ENCODE peak calls at places on chromosomes 6 and 20, in eight cellular contexts. R is IMR-90, F is esophagus squamous epithelium, Y is transverse colon, L is Peyer's patch, X is K562, Z is uterus, T is H1. D is an unnamed sample. For H3K36me3, the result is how much of the 10 kb centered on the place peaks cover.

GRCh38 chr6:125597411-125598253 is 151.8 kb upstream of the HEY2 start:
- DNase-seq in R (no peak), F (no peak), Y (peak), L (no peak), X (no peak), Z (no peak), T (no peak), D (peak)

GRCh38 chr6:148671952-148672351 is 74.9 kb upstream of the UST start:
- DNase-seq in R (no peak), F (no peak), Y (no peak), L (no peak), X (no peak), Z (no peak), T (no peak), D (no peak)

GRCh38 chr20:59404749-59405148 is 104.3 kb downstream of the EDN3 start:
- DNase-seq in R (no peak), F (no peak), Y (no peak), L (no peak), X (no peak), Z (no peak), T (no peak), D (peak)

GRCh38 chr6:75409928-75410327 is 83.7 kb downstream of the FILIP1 start:
- DNase-seq in R (peak), F (no peak), Y (no peak), L (no peak), X (no peak), Z (no peak), T (no peak), D (no peak)

GRCh38 chr20:56249244-56249955 is 868 bp downstream of the MC3R start:
- DNase-seq in R (no peak), F (no peak), Y (peak), L (no peak), X (peak), Z (no peak), T (peak), D (no peak)

GRCh38 chr6:110325197-110325596 is 33.0 kb downstream of the METTL24 start:
- DNase-seq in R (peak), F (no peak), Y (peak), L (no peak), X (no peak), Z (peak), T (no peak), D (peak)

GRCh38 chr6:41228616-41229015 is 467 bp downstream of the TREML4 start:
- DNase-seq in R (no peak), F (no peak), Y (no peak), L (no peak), X (no peak), Z (no peak), T (peak), D (no peak)

GRCh38 chr6:125792680-125793079 is 1.9 kb downstream of the NCOA7 start:
- DNase-seq in R (peak), F (no peak), Y (no peak), L (no peak), X (no peak), Z (no peak), T (no peak), D (no peak)

GRCh38 chr20:4470375-4470774 is 251.3 kb upstream of the PRND start:
- DNase-seq in R (peak), F (no peak), Y (no peak), L (no peak), X (no peak), Z (no peak), T (no peak), D (no peak)

GRCh38 chr20:25022680-25023079 is 30.1 kb upstream of the APMAP start:
- DNase-seq in R (no peak), F (no peak), Y (peak), L (peak), X (no peak), Z (no peak), T (no peak), D (peak)

GRCh38 chr20:46013826-46014516 is 5.3 kb downstream of the MMP9 start:
- DNase-seq in R (peak), F (no peak), Y (peak), L (peak), X (peak), Z (no peak), T (peak), D (peak)

GRCh38 chr6:33696076-33696475 is 15.4 kb downstream of the UQCC2 start:
- DNase-seq in R (no peak), F (no peak), Y (no peak), L (no peak), X (no peak), Z (no peak), T (no peak), D (no peak)

GRCh38 chr6:113967777-113968176 is 3.2 kb downstream of the HDAC2 start:
- DNase-seq in R (no peak), F (no peak), Y (no peak), L (no peak), X (no peak), Z (no peak), T (no peak), D (no peak)

GRCh38 chr6:140344149-140344913 is 969.9 kb upstream of the CITED2 start:
- DNase-seq in R (peak), F (no peak), Y (no peak), L (no peak), X (no peak), Z (no peak), T (no peak), D (no peak)

GRCh38 chr6:90978046-90978445 is 391.2 kb upstream of the MAP3K7 start:
- DNase-seq in R (no peak), F (no peak), Y (no peak), L (no peak), X (no peak), Z (no peak), T (no peak), D (no peak)

GRCh38 chr6:154909821-154910220 is 85.3 kb upstream of the TIAM2 start:
- DNase-seq in R (peak), F (no peak), Y (no peak), L (no peak), X (no peak), Z (no peak), T (no peak), D (no peak)

GRCh38 chr20:945841-946240 is 29.7 kb upstream of the ANGPT4 start:
- DNase-seq in R (no peak), F (no peak), Y (no peak), L (no peak), X (no peak), Z (no peak), T (no peak), D (no peak)

GRCh38 chr20:62587757-62588402 is 54.4 kb upstream of the SLCO4A1 start:
- DNase-seq in R (no peak), F (no peak), Y (no peak), L (no peak), X (peak), Z (no peak), T (peak), D (no peak)

GRCh38 chr6:53294611-53295010 is 54.1 kb downstream of the ELOVL5 start:
- DNase-seq in R (no peak), F (no peak), Y (no peak), L (no peak), X (no peak), Z (no peak), T (no peak), D (no peak)

GRCh38 chr6:110949679-110950285 is 8.7 kb upstream of the GTF3C6 start:
- DNase-seq in R (peak), F (no peak), Y (no peak), L (no peak), X (no peak), Z (no peak), T (no peak), D (no peak)

GRCh38 chr6:165726915-165727314 is 63.9 kb upstream of the PDE10A start:
- DNase-seq in R (no peak), F (no peak), Y (no peak), L (no peak), X (no peak), Z (no peak), T (no peak), D (no peak)

GRCh38 chr6:129432738-129433137 is 277.2 kb downstream of the ARHGAP18 start:
- DNase-seq in R (peak), F (no peak), Y (no peak), L (no peak), X (no peak), Z (no peak), T (no peak), D (no peak)

GRCh38 chr6:157885211-157885788 is 62.3 kb downstream of the SNX9 start:
- DNase-seq in R (no peak), F (no peak), Y (no peak), L (no peak), X (no peak), Z (no peak), T (no peak), D (no peak)

GRCh38 chr20:50242863-50243609 is 52.4 kb downstream of the CEBPB start:
- DNase-seq in R (no peak), F (no peak), Y (peak), L (no peak), X (no peak), Z (no peak), T (no peak), D (peak)

GRCh38 chr6:118718903-118719302 is 67.5 kb upstream of the CEP85L start:
- DNase-seq in R (no peak), F (no peak), Y (no peak), L (no peak), X (no peak), Z (no peak), T (no peak), D (no peak)

GRCh38 chr20:46930940-46931339 is 36.3 kb downstream of the EYA2 start:
- DNase-seq in R (no peak), F (no peak), Y (no peak), L (no peak), X (no peak), Z (no peak), T (no peak), D (no peak)

GRCh38 chr6:52510213-52510562 is 66.7 kb downstream of the TRAM2 start:
- DNase-seq in R (no peak), F (no peak), Y (no peak), L (no peak), X (no peak), Z (no peak), T (no peak), D (no peak)

GRCh38 chr6:50850223-50850751 is 31.6 kb downstream of the TFAP2B start:
- DNase-seq in R (no peak), F (no peak), Y (no peak), L (no peak), X (no peak), Z (no peak), T (peak), D (no peak)

GRCh38 chr6:41470341-41471063 is 75.7 kb upstream of the FOXP4 start:
- DNase-seq in R (no peak), F (no peak), Y (no peak), L (no peak), X (no peak), Z (peak), T (peak), D (peak)

GRCh38 chr6:158011478-158011920 is 29.8 kb downstream of the SYNJ2 start:
- DNase-seq in R (peak), F (no peak), Y (no peak), L (no peak), X (no peak), Z (no peak), T (no peak), D (no peak)

GRCh38 chr6:157528931-157529653 is 148.1 kb downstream of the ZDHHC14 start:
- DNase-seq in R (no peak), F (no peak), Y (no peak), L (no peak), X (peak), Z (peak), T (no peak), D (no peak)

GRCh38 chr6:135088818-135089809 is 34.5 kb upstream of the HBS1L start:
- DNase-seq in R (peak), F (no peak), Y (no peak), L (no peak), X (peak), Z (no peak), T (no peak), D (no peak)

GRCh38 chr6:119493980-119494379 is 144.4 kb upstream of the MAN1A1 start:
- DNase-seq in R (no peak), F (no peak), Y (no peak), L (no peak), X (no peak), Z (no peak), T (no peak), D (no peak)

GRCh38 chr6:109290143-109290931 is 91.9 kb downstream of the CD164 start:
- DNase-seq in R (no peak), F (no peak), Y (no peak), L (peak), X (no peak), Z (no peak), T (no peak), D (no peak)

GRCh38 chr6:35564733-35565132 is 52.0 kb upstream of the TULP1 start:
- DNase-seq in R (no peak), F (no peak), Y (no peak), L (no peak), X (no peak), Z (no peak), T (no peak), D (no peak)

DNA sequence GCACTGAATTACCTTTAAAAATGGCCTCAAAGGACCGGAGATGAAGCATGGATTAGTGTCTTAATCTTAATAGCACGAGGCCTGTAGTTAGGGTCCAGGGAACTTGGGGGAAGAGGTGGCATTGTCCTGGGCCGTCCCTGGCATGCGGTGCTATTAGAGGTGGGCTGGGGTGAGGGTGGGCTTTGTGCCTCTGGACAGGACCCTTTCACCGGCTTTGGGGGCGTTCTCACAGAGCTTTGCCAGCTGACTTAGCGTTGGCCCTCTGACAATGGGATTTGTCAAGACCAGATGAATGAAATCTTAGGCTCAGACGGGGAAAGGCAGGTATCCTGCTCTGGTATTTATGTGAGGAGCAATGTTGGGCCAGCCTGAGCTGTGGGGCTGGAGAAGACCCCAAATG is 59.6 kb downstream of the ERMARD start:
- DNase-seq in R (no peak), F (no peak), Y (no peak), L (peak), X (no peak), Z (no peak), T (no peak), D (no peak)
- TF ChIP-seq POLR2A in R (no peak), F (no peak), Y (no peak), L (no peak), X (no peak), Z (no peak), T (no peak), D (no peak)

GRCh38 chr20:52008874-52009273 is 182.7 kb downstream of the ZFP64 start:
- DNase-seq in R (no peak), F (no peak), Y (no peak), L (no peak), X (no peak), Z (no peak), T (no peak), D (no peak)

GRCh38 chr20:52003415-52003814 is 188.2 kb downstream of the ZFP64 start:
- DNase-seq in R (no peak), F (no peak), Y (no peak), L (no peak), X (no peak), Z (no peak), T (no peak), D (no peak)

GRCh38 chr20:52001999-52002666 is 189.4 kb downstream of the ZFP64 start:
- DNase-seq in R (peak), F (no peak), Y (no peak), L (no peak), X (no peak), Z (no peak), T (no peak), D (no peak)

GRCh38 chr20:52003976-52004375 is 187.6 kb downstream of the ZFP64 start:
- DNase-seq in R (no peak), F (no peak), Y (no peak), L (no peak), X (no peak), Z (no peak), T (no peak), D (no peak)

GRCh38 chr20:52004720-52005119 is 186.9 kb downstream of the ZFP64 start:
- DNase-seq in R (peak), F (no peak), Y (no peak), L (no peak), X (no peak), Z (no peak), T (no peak), D (no peak)
- H3K4me3 ChIP-seq in R (no peak), F (no peak), Y (no peak), L (no peak), X (no peak), Z (no peak), T (no peak), D (no peak)

DNA sequence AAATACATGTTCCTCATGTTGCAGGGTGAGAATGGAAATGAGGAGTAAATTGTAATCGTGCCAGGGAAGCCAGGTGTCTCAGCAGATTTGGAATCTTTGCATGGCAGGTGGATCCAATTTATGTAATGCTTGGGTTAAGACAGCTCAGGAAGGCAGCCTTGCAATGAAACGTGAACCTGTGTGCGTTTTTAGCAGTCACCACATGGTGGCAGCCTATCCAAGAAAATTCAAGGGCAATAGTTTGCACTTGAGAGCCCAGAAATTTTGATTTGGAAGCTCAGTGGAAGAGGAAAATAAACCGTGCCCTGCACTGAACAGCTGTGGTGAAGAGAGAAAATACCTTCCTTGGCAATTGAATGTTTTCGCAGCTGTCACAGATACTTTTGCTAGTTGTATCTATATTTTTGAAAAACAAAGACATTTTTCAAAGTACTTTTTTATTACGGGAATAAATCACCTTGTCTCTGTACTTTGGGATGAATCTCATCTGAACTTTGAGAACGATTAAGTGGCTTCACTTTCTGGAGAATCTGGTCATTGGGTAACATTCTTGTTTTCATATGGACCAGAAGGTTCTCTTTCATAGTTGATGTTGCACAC is 26.5 kb downstream of the MTHFD1L start:
- DNase-seq in R (peak), F (no peak), Y (peak), L (peak), X (peak), Z (peak), T (peak), D (peak)
- H3K36me3 ChIP-seq in R (under half), F (under half), Y (under half), L (under half), X (half or more), Z (under half), T (under half), D (under half)

GRCh38 chr6:43524483-43524961 is 7.6 kb downstream of the POLR1C start:
- DNase-seq in R (no peak), F (no peak), Y (no peak), L (no peak), X (no peak), Z (no peak), T (no peak), D (no peak)
- TF ChIP-seq POLR2A in R (no peak), F (no peak), Y (no peak), L (no peak), X (peak), Z (no peak), T (no peak), D (no peak)

GRCh38 chr6:74253261-74253660 is 557.3 kb downstream of the CD109 start:
- DNase-seq in R (no peak), F (no peak), Y (no peak), L (no peak), X (no peak), Z (no peak), T (no peak), D (no peak)
- H3K4me3 ChIP-seq in R (no peak), F (no peak), Y (no peak), L (no peak), X (no peak), Z (no peak), T (no peak), D (no peak)

DNA sequence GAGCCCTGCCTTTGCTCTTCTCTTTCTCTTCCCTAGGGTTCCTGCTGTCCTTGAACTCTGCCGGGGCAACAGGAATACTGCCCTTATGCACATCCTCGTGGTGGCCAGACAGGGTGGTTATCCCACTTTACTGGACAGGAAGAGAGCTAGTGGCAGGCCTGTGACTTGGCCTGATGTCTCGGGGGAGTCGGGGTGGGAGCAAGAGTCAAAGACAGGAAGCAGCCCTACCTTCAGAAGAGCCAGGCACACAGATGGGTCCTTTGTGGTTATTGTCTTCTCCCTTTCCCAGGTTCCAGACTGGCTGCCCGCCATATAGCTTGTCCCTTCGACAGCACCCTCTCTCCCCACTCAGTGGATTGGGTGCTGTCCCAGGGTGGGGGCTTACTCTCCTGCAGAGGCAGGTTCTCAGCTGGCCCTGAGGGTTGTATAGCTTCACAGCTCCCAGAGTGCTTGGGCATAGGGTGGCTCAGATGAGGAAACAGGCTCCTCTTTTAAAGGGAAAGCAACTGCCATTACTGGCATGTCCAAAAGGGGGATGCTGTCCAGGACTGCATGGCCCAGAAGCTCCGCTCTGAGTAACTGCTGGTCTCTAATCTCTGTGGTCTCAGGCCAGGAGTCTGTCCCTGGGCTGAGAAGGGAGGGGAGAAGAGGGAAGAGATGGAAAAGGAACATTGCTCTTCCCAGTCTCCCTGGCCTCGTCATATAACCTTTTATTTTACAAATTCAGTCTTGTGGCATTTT is 17.3 kb downstream of the PLCG1 start:
- DNase-seq in R (no peak), F (no peak), Y (no peak), L (no peak), X (no peak), Z (no peak), T (no peak), D (no peak)
- H3K36me3 ChIP-seq in R (under half), F (under half), Y (under half), L (under half), X (under half), Z (under half), T (under half), D (under half)